ENCODE peak calls at places on chromosomes 5 and 9, in ten cellular contexts. E is neural crest cell; Y is CD8-positive, alpha-beta T cell; S is ovary; I is IMR-90; V is A549; K is Calu3; Z is activated CD8-positive, alpha-beta T cell treated with anti-CD3 and anti-CD28 coated beads for 36 hours; D is right lobe of liver; G is nephron progenitor cell. H is an unnamed sample.

GRCh38 chr5:124996023-124996763 is 249.8 kb upstream of the ZNF608 start:
- DNase-seq in Z (no peak), K (no peak), E (no peak), G (no peak), I (peak; percentile 47), D (no peak), V (peak; percentile 15), S (no peak), Y (no peak), H (peak; percentile 81)

GRCh38 chr5:67263656-67264055 is 67.1 kb upstream of the CD180 start:
- DNase-seq in V (no peak), Z (no peak), K (no peak), I (no peak), S (no peak), D (no peak), Y (no peak), G (no peak), E (no peak), H (no peak)

GRCh38 chr9:79195904-79196303 is 375.9 kb upstream of the TLE4 start:
- DNase-seq in E (no peak), K (no peak), D (no peak), Z (no peak), V (no peak), S (no peak), I (peak; percentile 96), Y (no peak), G (no peak), H (peak; percentile 36)

GRCh38 chr5:143860211-143860610 is 48.2 kb downstream of the HMHB1 start:
- DNase-seq in K (peak; percentile 7), I (no peak), V (no peak), D (no peak), G (no peak), S (no peak), Y (no peak), Z (no peak), E (no peak), H (peak; percentile 6)

GRCh38 chr5:40594811-40595210 is 84.9 kb upstream of the PTGER4 start:
- DNase-seq in E (no peak), I (peak; percentile 56), Y (no peak), S (no peak), D (no peak), G (no peak), Z (no peak), K (no peak), V (no peak), H (peak; percentile 51)

GRCh38 chr5:135645781-135646180 is 67.0 kb upstream of the CXCL14 start:
- DNase-seq in I (no peak), Z (no peak), G (no peak), D (no peak), V (no peak), Y (no peak), K (no peak), S (no peak), E (no peak), H (no peak)

GRCh38 chr9:83920469-83920941 is 727 bp downstream of the KIF27 start:
- DNase-seq in E (no peak), Y (peak; percentile 72), Z (no peak), V (no peak), K (peak; percentile 54), G (no peak), S (peak; percentile 45), I (peak; percentile 38), D (peak; percentile 65), H (peak; percentile 78)

GRCh38 chr5:110161162-110161561 is 471.4 kb downstream of the MAN2A1 start:
- DNase-seq in I (no peak), Z (no peak), E (no peak), V (no peak), S (no peak), G (no peak), K (no peak), Y (no peak), D (no peak), H (peak; percentile 38)

GRCh38 chr5:181239062-181239663 is 4.5 kb downstream of the RACK1 start:
- DNase-seq in Z (no peak), G (no peak), D (no peak), S (no peak), K (no peak), E (no peak), I (no peak), Y (no peak), V (no peak), H (no peak)

GRCh38 chr5:126003309-126003708 is 419.9 kb upstream of the GRAMD2B start:
- DNase-seq in V (no peak), Z (no peak), K (no peak), I (peak; percentile 83), Y (no peak), D (no peak), E (no peak), G (no peak), S (peak; percentile 65), H (peak; percentile 80)

GRCh38 chr9:34408173-34408572 is 31.5 kb upstream of the MYORG start:
- DNase-seq in V (no peak), G (no peak), Z (no peak), Y (no peak), S (no peak), E (no peak), D (no peak), I (no peak), K (no peak), H (no peak)

GRCh38 chr5:167720676-167721260 is 570.7 kb upstream of the WWC1 start:
- DNase-seq in S (no peak), D (no peak), V (no peak), K (no peak), I (peak; percentile 83), Y (no peak), G (no peak), E (no peak), Z (no peak), H (no peak)

GRCh38 chr5:117332341-117332740 is 757.7 kb upstream of the SEMA6A start:
- DNase-seq in Z (no peak), Y (no peak), S (no peak), V (no peak), G (no peak), E (no peak), D (no peak), I (no peak), K (no peak), H (no peak)
- TF ChIP-seq CTCF in Z (no peak), Y (no peak), S (no peak), V (no peak), G (no peak), E (no peak), D (no peak), I (no peak), K (no peak), H (no peak)

GRCh38 chr5:21844960-21845359 is 1008.2 kb downstream of the CDH12 start:
- DNase-seq in S (no peak), I (no peak), G (no peak), Y (no peak), K (no peak), Z (no peak), V (no peak), E (no peak), D (no peak), H (no peak)
- TF ChIP-seq CTCF in S (no peak), I (no peak), G (no peak), Y (no peak), K (no peak), Z (no peak), V (no peak), E (no peak), D (no peak), H (no peak)

DNA sequence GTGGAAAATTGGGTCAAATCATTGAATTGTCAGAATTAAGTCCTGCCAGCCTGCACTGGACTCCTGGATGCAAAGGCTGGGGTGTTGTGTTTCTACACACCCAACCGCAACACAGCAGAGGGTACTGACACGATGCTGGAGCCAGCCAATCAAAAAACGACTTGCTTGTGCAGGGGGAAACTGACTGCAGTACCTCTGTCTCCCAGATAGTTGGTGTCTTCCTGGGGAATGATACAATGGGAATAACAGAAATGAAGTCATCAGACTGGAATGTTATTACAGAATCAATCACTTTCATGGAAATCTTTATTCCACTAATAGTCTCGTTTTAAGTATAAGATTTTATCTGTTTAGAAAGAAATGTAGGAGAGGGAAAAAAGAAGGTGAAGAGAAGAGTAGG is 330.3 kb downstream of the MLLT3 start:
- DNase-seq in I (peak; percentile 72), S (no peak), E (no peak), V (peak; percentile 66), K (no peak), G (no peak), Z (no peak), D (no peak), Y (no peak), H (peak; percentile 17)
- TF ChIP-seq CTCF in I (peak; percentile 46), S (no peak), E (peak; percentile 15), V (no peak), K (no peak), G (no peak), Z (no peak), D (no peak), Y (no peak), H (no peak)

GRCh38 chr5:132283423-132284043 is 10.7 kb upstream of the SLC22A4 start:
- DNase-seq in D (no peak), G (no peak), Y (no peak), Z (no peak), I (peak; percentile 78), K (peak; percentile 64), E (no peak), S (no peak), V (peak; percentile 57), H (peak; percentile 85)

GRCh38 chr5:132280371-132281240 is 13.6 kb upstream of the SLC22A4 start:
- DNase-seq in K (no peak), D (peak; percentile 23), V (no peak), Y (no peak), I (no peak), E (no peak), Z (no peak), G (no peak), S (no peak), H (no peak)

GRCh38 chr5:132279801-132280200 is 14.4 kb upstream of the SLC22A4 start:
- DNase-seq in G (no peak), S (no peak), Z (no peak), D (peak; percentile 38), V (no peak), I (no peak), E (no peak), Y (no peak), K (no peak), H (no peak)

GRCh38 chr5:132277971-132278964 is 15.9 kb upstream of the SLC22A4 start:
- DNase-seq in I (no peak), V (no peak), Z (no peak), E (no peak), Y (no peak), G (no peak), K (no peak), D (peak; percentile 43), S (no peak), H (no peak)

GRCh38 chr5:132281856-132282614 is 12.2 kb upstream of the SLC22A4 start:
- DNase-seq in K (no peak), V (no peak), E (no peak), I (no peak), Z (no peak), D (no peak), G (no peak), Y (no peak), S (no peak), H (peak; percentile 41)
- TF ChIP-seq CTCF in K (no peak), V (no peak), E (no peak), I (no peak), Z (no peak), D (no peak), G (no peak), Y (no peak), S (no peak), H (peak; percentile 33)

H was measured in MCF 10A.